ENCODE peak calls at places on chromosome 12, in six cellular contexts. N, L, F, A, J and E are unnamed samples.

GRCh38 chr12:104682790-104683279 is 226.1 kb downstream of the CHST11 start:
- DNase-seq in N (peak), L (no peak), F (no peak), A (no peak), J (no peak), E (no peak)

GRCh38 chr12:29698756-29699155 is 85.0 kb downstream of the TMTC1 start:
- DNase-seq in N (no peak), L (no peak), F (no peak), A (no peak), J (no peak), E (no peak)

GRCh38 chr12:80001562-80001961 is 66.7 kb upstream of the PPP1R12A start:
- DNase-seq in N (no peak), L (no peak), F (no peak), A (no peak), J (no peak), E (no peak)

GRCh38 chr12:118061876-118062791 is 1.2 kb upstream of the WSB2 start:
- DNase-seq in N (no peak), L (peak), F (peak), A (no peak), J (peak), E (no peak)

GRCh38 chr12:125544979-125545378 is 479.7 kb downstream of the AACS start:
- DNase-seq in N (no peak), L (no peak), F (no peak), A (no peak), J (no peak), E (no peak)

GRCh38 chr12:6358886-6359285 is 16.5 kb downstream of the SCNN1A start:
- DNase-seq in N (no peak), L (no peak), F (no peak), A (no peak), J (no peak), E (no peak)

GRCh38 chr12:111766608-111767361 is at the start of gene ALDH2:
- DNase-seq in N (no peak), L (peak), F (peak), A (peak), J (peak), E (peak)

GRCh38 chr12:76519538-76519937 is 40.0 kb downstream of the OSBPL8 start:
- DNase-seq in N (no peak), L (no peak), F (no peak), A (no peak), J (no peak), E (no peak)

GRCh38 chr12:50557421-50557820 is 52.6 kb downstream of the DIP2B start:
- DNase-seq in N (no peak), L (no peak), F (no peak), A (no peak), J (no peak), E (no peak)

GRCh38 chr12:31813305-31813704 is 84.5 kb upstream of the AMN1 start:
- DNase-seq in N (no peak), L (no peak), F (peak), A (peak), J (no peak), E (no peak)

GRCh38 chr12:19248929-19249602 is 119.5 kb downstream of the PLEKHA5 start:
- DNase-seq in N (no peak), L (no peak), F (no peak), A (no peak), J (no peak), E (no peak)

GRCh38 chr12:126936181-126936851 is 1330.7 kb upstream of the TMEM132C start:
- DNase-seq in N (peak), L (no peak), F (no peak), A (no peak), J (no peak), E (peak)

GRCh38 chr12:59432057-59432456 is 163.8 kb upstream of the SLC16A7 start:
- DNase-seq in N (no peak), L (no peak), F (no peak), A (no peak), J (no peak), E (no peak)

GRCh38 chr12:109461049-109461845 is 15.9 kb downstream of the KCTD10 start:
- DNase-seq in N (no peak), L (no peak), F (peak), A (peak), J (no peak), E (no peak)

GRCh38 chr12:130990034-130990433 is 36.3 kb downstream of the ADGRD1 start:
- DNase-seq in N (no peak), L (no peak), F (no peak), A (no peak), J (no peak), E (no peak)

DNA sequence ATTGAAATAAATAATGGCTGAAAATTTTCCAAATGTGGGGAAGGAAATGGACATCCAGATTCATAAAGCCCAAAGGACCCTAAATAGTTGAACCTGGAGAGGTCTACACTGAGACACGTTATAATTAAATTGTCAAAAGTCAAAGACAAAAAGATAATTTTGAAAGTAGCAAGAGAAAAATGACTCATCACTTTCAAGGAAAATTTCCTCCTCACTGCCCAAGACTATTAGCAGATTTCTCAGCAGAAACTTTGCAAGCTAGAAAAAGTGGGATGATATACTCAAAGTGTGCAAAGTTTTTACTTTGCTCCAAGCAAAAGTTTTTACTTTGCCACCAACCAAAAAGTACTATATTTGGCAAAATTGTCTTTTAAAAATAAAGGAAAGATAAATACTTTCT is 15.9 kb upstream of the KRT83 start:
- DNase-seq in N (no peak), L (no peak), F (no peak), A (no peak), J (no peak), E (no peak)
- TF ChIP-seq JUND in N (no peak), L (no peak), F (no peak), A (no peak), J (no peak), E (no peak)

GRCh38 chr12:70667253-70667652 is 30.0 kb upstream of the PTPRB start:
- DNase-seq in N (no peak), L (no peak), F (no peak), A (no peak), J (no peak), E (no peak)

GRCh38 chr12:70661762-70662161 is 24.5 kb upstream of the PTPRB start:
- DNase-seq in N (no peak), L (no peak), F (no peak), A (no peak), J (no peak), E (no peak)

GRCh38 chr12:70663838-70664237 is 26.6 kb upstream of the PTPRB start:
- DNase-seq in N (no peak), L (no peak), F (no peak), A (no peak), J (no peak), E (no peak)

GRCh38 chr12:70666364-70666763 is 29.1 kb upstream of the PTPRB start:
- DNase-seq in N (no peak), L (no peak), F (no peak), A (no peak), J (no peak), E (no peak)

DNA sequence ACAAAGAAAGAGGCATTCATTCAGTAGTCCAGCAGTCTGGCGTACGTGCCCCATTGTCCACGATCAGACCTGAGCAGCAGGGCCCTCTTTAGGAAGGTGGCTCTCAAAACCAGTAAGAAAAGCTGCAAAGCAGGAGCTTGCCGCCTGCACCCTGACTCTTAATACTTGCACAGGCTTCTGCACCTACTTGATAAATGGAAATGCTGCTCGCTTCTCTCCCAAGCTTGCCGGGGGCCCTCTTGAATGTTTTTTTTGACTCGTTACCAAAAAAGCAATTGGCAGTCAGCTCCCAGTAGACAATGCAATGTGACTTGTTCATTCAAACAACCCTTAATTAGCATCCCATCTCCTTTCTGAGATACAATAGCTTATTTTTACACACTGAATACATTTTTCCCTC is 27.2 kb upstream of the PTPRB start:
- DNase-seq in N (no peak), L (no peak), F (peak), A (no peak), J (peak), E (no peak)
- H3K4me3 ChIP-seq in N (no peak), L (no peak), F (peak), A (no peak), J (no peak), E (no peak)

DNA sequence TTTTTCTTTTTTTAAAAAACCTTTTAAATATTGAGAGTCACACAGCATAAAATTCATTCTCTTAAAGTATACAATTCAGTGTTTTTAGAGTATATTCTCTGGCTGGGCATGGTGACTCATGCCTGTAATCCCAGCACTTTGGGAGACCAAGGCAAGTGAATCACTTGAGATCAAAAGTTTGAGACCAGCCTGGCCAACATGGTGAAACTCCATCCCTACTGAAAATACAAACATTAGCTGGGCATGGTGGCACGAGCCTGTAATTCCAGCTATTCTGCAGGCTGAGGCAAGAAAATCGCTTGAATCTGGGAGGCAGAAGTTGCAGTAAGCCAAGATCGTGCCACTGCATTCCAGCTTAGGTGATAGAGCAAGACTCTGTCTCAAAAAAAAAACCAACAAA is 68.4 kb upstream of the BCAT1 start:
- DNase-seq in N (no peak), L (no peak), F (no peak), A (no peak), J (no peak), E (no peak)
- TF ChIP-seq JUND in N (no peak), L (no peak), F (no peak), A (no peak), J (no peak), E (no peak)

DNA sequence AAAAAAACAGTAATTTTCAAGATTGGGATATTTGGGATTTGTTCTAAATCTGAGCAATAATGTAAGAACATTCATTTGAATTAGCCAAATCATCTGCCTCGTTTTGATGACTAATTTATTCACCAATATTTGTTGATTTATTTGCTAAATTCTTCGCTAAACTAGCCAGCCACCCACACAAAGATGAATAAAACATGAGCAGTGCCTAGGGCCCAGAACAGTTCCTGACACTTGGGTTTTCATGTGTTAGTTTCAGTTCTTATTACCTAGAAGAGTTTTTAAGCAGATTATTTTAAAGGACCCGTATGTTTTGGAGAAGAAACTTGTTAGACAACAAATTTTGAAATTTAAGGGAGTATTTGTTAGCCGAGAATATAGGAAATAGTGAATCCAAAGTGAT is 1.5 kb downstream of the ETNK1 start:
- DNase-seq in N (peak), L (no peak), F (peak), A (no peak), J (no peak), E (no peak)
- H3K4me3 ChIP-seq in N (peak), L (peak), F (peak), A (peak), J (peak), E (peak)